ENCODE peak calls at places on chromosome 15, in ten cellular contexts. O, I, E, W, S, K, F, Z, L and M are unnamed samples.

GRCh38 chr15:96046620-96047240 is 283.8 kb upstream of the NR2F2 start:
- DNase-seq in O (no peak), I (no peak), E (no peak), W (peak), S (no peak), K (no peak), F (peak), Z (no peak), L (no peak), M (no peak)

GRCh38 chr15:49669288-49669687 is 48.4 kb downstream of the DTWD1 start:
- DNase-seq in O (no peak), I (no peak), E (no peak), W (no peak), S (no peak), K (no peak), F (no peak), Z (no peak), L (no peak), M (no peak)

GRCh38 chr15:57827021-57827420 is 120.5 kb downstream of the POLR2M start:
- DNase-seq in O (no peak), I (no peak), E (no peak), W (peak), S (no peak), K (no peak), F (no peak), Z (no peak), L (no peak), M (no peak)

GRCh38 chr15:31439328-31439727 is 112.7 kb downstream of the KLF13 start:
- DNase-seq in O (no peak), I (no peak), E (no peak), W (peak), S (peak), K (no peak), F (no peak), Z (no peak), L (no peak), M (no peak)

GRCh38 chr15:73910904-73911303 is 15.4 kb upstream of the LOXL1 start:
- DNase-seq in O (no peak), I (no peak), E (no peak), W (no peak), S (no peak), K (no peak), F (no peak), Z (no peak), L (no peak), M (no peak)

GRCh38 chr15:45134046-45134445 is 4.3 kb downstream of the DUOX1 start:
- DNase-seq in O (no peak), I (no peak), E (no peak), W (no peak), S (peak), K (no peak), F (no peak), Z (no peak), L (no peak), M (no peak)

GRCh38 chr15:77144028-77144427 is 73.1 kb upstream of the TSPAN3 start:
- DNase-seq in O (no peak), I (no peak), E (no peak), W (peak), S (no peak), K (no peak), F (no peak), Z (no peak), L (no peak), M (no peak)

GRCh38 chr15:74179101-74179841 is 5.8 kb downstream of the ISLR start:
- DNase-seq in O (no peak), I (no peak), E (no peak), W (peak), S (peak), K (no peak), F (peak), Z (no peak), L (no peak), M (no peak)

GRCh38 chr15:99954361-99955180 is 221.3 kb upstream of the LYSMD4 start:
- DNase-seq in O (no peak), I (no peak), E (no peak), W (peak), S (peak), K (peak), F (peak), Z (no peak), L (no peak), M (peak)

GRCh38 chr15:52100807-52101206 is 11.8 kb downstream of the BCL2L10 start:
- DNase-seq in O (no peak), I (no peak), E (no peak), W (peak), S (no peak), K (no peak), F (peak), Z (no peak), L (no peak), M (no peak)

GRCh38 chr15:23038741-23039150 is 623 bp downstream of the TUBGCP5 start:
- DNase-seq in O (no peak), I (no peak), E (no peak), W (peak), S (no peak), K (no peak), F (no peak), Z (no peak), L (no peak), M (peak)

GRCh38 chr15:78374436-78375393 is 34.6 kb downstream of the CRABP1 start:
- DNase-seq in O (no peak), I (no peak), E (no peak), W (peak), S (no peak), K (no peak), F (no peak), Z (no peak), L (no peak), M (no peak)

GRCh38 chr15:40239671-40240618 is 1.1 kb downstream of the PAK6 start:
- DNase-seq in O (no peak), I (no peak), E (no peak), W (no peak), S (peak), K (peak), F (no peak), Z (no peak), L (no peak), M (peak)

GRCh38 chr15:44729394-44729913 is 6.9 kb upstream of the TRIM69 start:
- DNase-seq in O (no peak), I (no peak), E (no peak), W (peak), S (peak), K (no peak), F (no peak), Z (no peak), L (no peak), M (no peak)

GRCh38 chr15:42427429-42428223 is 63.3 kb downstream of the ZNF106 start:
- DNase-seq in O (no peak), I (no peak), E (no peak), W (peak), S (no peak), K (no peak), F (peak), Z (no peak), L (no peak), M (no peak)

GRCh38 chr15:81323559-81323943 is 390 bp downstream of the STARD5 start:
- DNase-seq in O (no peak), I (no peak), E (no peak), W (no peak), S (no peak), K (no peak), F (no peak), Z (no peak), L (no peak), M (no peak)

GRCh38 chr15:59741274-59741906 is 52.3 kb upstream of the BNIP2 start:
- DNase-seq in O (no peak), I (peak), E (no peak), W (peak), S (peak), K (no peak), F (peak), Z (no peak), L (no peak), M (peak)

GRCh38 chr15:31211353-31211752 is 109.8 kb upstream of the TRPM1 start:
- DNase-seq in O (no peak), I (no peak), E (no peak), W (no peak), S (no peak), K (no peak), F (no peak), Z (no peak), L (no peak), M (no peak)

GRCh38 chr15:62118446-62118964 is 46.6 kb downstream of the C2CD4B start:
- DNase-seq in O (no peak), I (peak), E (no peak), W (peak), S (no peak), K (no peak), F (no peak), Z (no peak), L (no peak), M (no peak)

GRCh38 chr15:46685096-46685495 is 1032.2 kb upstream of the SEMA6D start:
- DNase-seq in O (no peak), I (no peak), E (no peak), W (no peak), S (no peak), K (no peak), F (no peak), Z (no peak), L (no peak), M (no peak)

GRCh38 chr15:79179108-79179561 is 88.6 kb upstream of the RASGRF1 start:
- DNase-seq in O (no peak), I (no peak), E (no peak), W (peak), S (no peak), K (no peak), F (no peak), Z (no peak), L (no peak), M (no peak)

GRCh38 chr15:31383150-31383549 is 56.5 kb downstream of the KLF13 start:
- DNase-seq in O (no peak), I (no peak), E (no peak), W (no peak), S (peak), K (no peak), F (no peak), Z (no peak), L (no peak), M (no peak)

GRCh38 chr15:35281515-35281914 is 196.4 kb upstream of the NANOGP8 start:
- DNase-seq in O (no peak), I (no peak), E (no peak), W (peak), S (no peak), K (no peak), F (no peak), Z (no peak), L (no peak), M (no peak)

GRCh38 chr15:74312445-74313007 is 54.9 kb downstream of the CYP11A1 start:
- DNase-seq in O (no peak), I (no peak), E (no peak), W (no peak), S (no peak), K (no peak), F (no peak), Z (no peak), L (no peak), M (peak)

GRCh38 chr15:39801641-39802309 is 19.1 kb upstream of the FSIP1 start:
- DNase-seq in O (no peak), I (peak), E (no peak), W (peak), S (peak), K (no peak), F (no peak), Z (no peak), L (no peak), M (peak)

GRCh38 chr15:64525828-64526530 is 65.6 kb downstream of the ZNF609 start:
- DNase-seq in O (no peak), I (no peak), E (no peak), W (no peak), S (no peak), K (no peak), F (no peak), Z (no peak), L (no peak), M (no peak)

GRCh38 chr15:66042624-66043023 is 173.3 kb downstream of the RAB11A start:
- DNase-seq in O (no peak), I (no peak), E (no peak), W (no peak), S (peak), K (no peak), F (no peak), Z (no peak), L (no peak), M (no peak)

GRCh38 chr15:48516125-48516524 is 129.4 kb downstream of the FBN1 start:
- DNase-seq in O (no peak), I (no peak), E (no peak), W (no peak), S (no peak), K (no peak), F (no peak), Z (no peak), L (no peak), M (no peak)

GRCh38 chr15:76006136-76006778 is 6.0 kb downstream of the NRG4 start:
- DNase-seq in O (no peak), I (no peak), E (no peak), W (no peak), S (no peak), K (no peak), F (no peak), Z (no peak), L (no peak), M (no peak)

GRCh38 chr15:98682992-98683701 is 34.8 kb downstream of the IGF1R start:
- DNase-seq in O (no peak), I (no peak), E (no peak), W (no peak), S (no peak), K (no peak), F (no peak), Z (no peak), L (no peak), M (no peak)

GRCh38 chr15:43776101-43776717 is 557 bp downstream of the ELL3 start:
- DNase-seq in O (peak), I (peak), E (peak), W (no peak), S (peak), K (no peak), F (no peak), Z (no peak), L (no peak), M (peak)

GRCh38 chr15:86125775-86126174 is 46.1 kb downstream of the AGBL1 start:
- DNase-seq in O (no peak), I (no peak), E (no peak), W (no peak), S (no peak), K (no peak), F (no peak), Z (no peak), L (no peak), M (no peak)

GRCh38 chr15:73950479-73951043 is 24.3 kb downstream of the LOXL1 start:
- DNase-seq in O (no peak), I (no peak), E (no peak), W (no peak), S (no peak), K (no peak), F (no peak), Z (no peak), L (no peak), M (peak)

GRCh38 chr15:66850078-66850991 is 148.3 kb downstream of the SMAD6 start:
- DNase-seq in O (no peak), I (peak), E (no peak), W (no peak), S (no peak), K (peak), F (no peak), Z (no peak), L (no peak), M (no peak)

GRCh38 chr15:76333720-76334437 is 2.7 kb upstream of the ISL2 start:
- DNase-seq in O (no peak), I (peak), E (no peak), W (peak), S (peak), K (no peak), F (no peak), Z (no peak), L (no peak), M (no peak)

GRCh38 chr15:90550919-90551318 is 21.2 kb downstream of the CRTC3 start:
- DNase-seq in O (no peak), I (no peak), E (no peak), W (peak), S (no peak), K (no peak), F (no peak), Z (no peak), L (no peak), M (no peak)